ENCODE peak calls at places on chromosomes 2 and 18, in eight cellular contexts. One of them, this sample, is unnamed.
A peak's percentile ranks its signal among the peaks of the same experiment; 100 is the strongest.

GRCh38 chr2:135893374-135893794 is 17.1 kb upstream of the MCM6 start:
- DNase-seq in GM12865: peak; percentile 9
- DNase-seq in upper lobe of right lung: no peak
- DNase-seq in left lung: no peak
- DNase-seq in IMR-90: no peak
- DNase-seq in keratinocyte: no peak
- DNase-seq in fibroblast of lung: no peak
- DNase-seq in WTC11: no peak
- DNase-seq in this sample: no peak

GRCh38 chr2:167398791-167399371 is 510.6 kb downstream of the XIRP2 start:
- DNase-seq in GM12865: no peak
- DNase-seq in upper lobe of right lung: no peak
- DNase-seq in left lung: no peak
- DNase-seq in IMR-90: no peak
- DNase-seq in keratinocyte: no peak
- DNase-seq in fibroblast of lung: no peak
- DNase-seq in WTC11: no peak
- DNase-seq in this sample: no peak

GRCh38 chr2:40113272-40113671 is 334.2 kb upstream of the THUMPD2 start:
- DNase-seq in GM12865: no peak
- DNase-seq in upper lobe of right lung: no peak
- DNase-seq in left lung: no peak
- DNase-seq in IMR-90: peak; percentile 32
- DNase-seq in keratinocyte: no peak
- DNase-seq in fibroblast of lung: peak; percentile 44
- DNase-seq in WTC11: no peak
- DNase-seq in this sample: no peak

GRCh38 chr2:173288561-173288960 is 66.1 kb upstream of the CDCA7 start:
- DNase-seq in GM12865: no peak
- DNase-seq in upper lobe of right lung: no peak
- DNase-seq in left lung: no peak
- DNase-seq in IMR-90: peak; percentile 77
- DNase-seq in keratinocyte: no peak
- DNase-seq in fibroblast of lung: peak; percentile 6
- DNase-seq in WTC11: no peak
- DNase-seq in this sample: no peak

GRCh38 chr2:20443276-20443920 is 3.5 kb upstream of the RHOB start:
- DNase-seq in GM12865: peak; percentile 57
- DNase-seq in upper lobe of right lung: peak; percentile 64
- DNase-seq in left lung: peak; percentile 39
- DNase-seq in IMR-90: peak; percentile 57
- DNase-seq in keratinocyte: no peak
- DNase-seq in fibroblast of lung: peak; percentile 76
- DNase-seq in WTC11: no peak
- DNase-seq in this sample: peak; percentile 61

GRCh38 chr18:10530852-10531251 is 5.0 kb downstream of the NAPG start:
- DNase-seq in GM12865: no peak
- DNase-seq in upper lobe of right lung: no peak
- DNase-seq in left lung: no peak
- DNase-seq in IMR-90: no peak
- DNase-seq in keratinocyte: no peak
- DNase-seq in fibroblast of lung: no peak
- DNase-seq in WTC11: no peak
- DNase-seq in this sample: no peak

GRCh38 chr2:211928186-211928585 is 610.4 kb downstream of the ERBB4 start:
- DNase-seq in GM12865: no peak
- DNase-seq in upper lobe of right lung: no peak
- DNase-seq in left lung: no peak
- DNase-seq in IMR-90: no peak
- DNase-seq in keratinocyte: no peak
- DNase-seq in fibroblast of lung: no peak
- DNase-seq in WTC11: no peak
- DNase-seq in this sample: no peak

GRCh38 chr2:60886962-60887361 is 5.6 kb downstream of the REL start:
- DNase-seq in GM12865: no peak
- DNase-seq in upper lobe of right lung: no peak
- DNase-seq in left lung: no peak
- DNase-seq in IMR-90: no peak
- DNase-seq in keratinocyte: no peak
- DNase-seq in fibroblast of lung: no peak
- DNase-seq in WTC11: no peak
- DNase-seq in this sample: no peak

GRCh38 chr2:101986804-101987740 is 4.7 kb upstream of the IL1R2 start:
- DNase-seq in GM12865: no peak
- DNase-seq in upper lobe of right lung: no peak
- DNase-seq in left lung: no peak
- DNase-seq in IMR-90: no peak
- DNase-seq in keratinocyte: no peak
- DNase-seq in fibroblast of lung: no peak
- DNase-seq in WTC11: no peak
- DNase-seq in this sample: no peak

GRCh38 chr18:8299054-8299708 is 310.1 kb upstream of the RAB12 start:
- DNase-seq in GM12865: no peak
- DNase-seq in upper lobe of right lung: no peak
- DNase-seq in left lung: no peak
- DNase-seq in IMR-90: no peak
- DNase-seq in keratinocyte: no peak
- DNase-seq in fibroblast of lung: no peak
- DNase-seq in WTC11: no peak
- DNase-seq in this sample: no peak

GRCh38 chr2:172970660-172971059 is 105.0 kb upstream of the MAP3K20 start:
- DNase-seq in GM12865: no peak
- DNase-seq in upper lobe of right lung: no peak
- DNase-seq in left lung: no peak
- DNase-seq in IMR-90: no peak
- DNase-seq in keratinocyte: no peak
- DNase-seq in fibroblast of lung: no peak
- DNase-seq in WTC11: no peak
- DNase-seq in this sample: no peak

GRCh38 chr2:95300391-95300938 is 3.3 kb downstream of the KCNIP3 start:
- DNase-seq in GM12865: peak; percentile 39
- DNase-seq in upper lobe of right lung: no peak
- DNase-seq in left lung: no peak
- DNase-seq in IMR-90: no peak
- DNase-seq in keratinocyte: no peak
- DNase-seq in fibroblast of lung: no peak
- DNase-seq in WTC11: no peak
- DNase-seq in this sample: peak; percentile 60

GRCh38 chr2:20868377-20868776 is 45.5 kb upstream of the LDAH start:
- DNase-seq in GM12865: peak; percentile 74
- DNase-seq in upper lobe of right lung: no peak
- DNase-seq in left lung: no peak
- DNase-seq in IMR-90: no peak
- DNase-seq in keratinocyte: no peak
- DNase-seq in fibroblast of lung: no peak
- DNase-seq in WTC11: no peak
- DNase-seq in this sample: no peak

GRCh38 chr2:14297340-14297739 is 335.2 kb upstream of the LRATD1 start:
- DNase-seq in GM12865: no peak
- DNase-seq in upper lobe of right lung: no peak
- DNase-seq in left lung: no peak
- DNase-seq in IMR-90: no peak
- DNase-seq in keratinocyte: peak; percentile 36
- DNase-seq in fibroblast of lung: no peak
- DNase-seq in WTC11: no peak
- DNase-seq in this sample: no peak

GRCh38 chr2:26648516-26648915 is 7.3 kb upstream of the CIB4 start:
- DNase-seq in GM12865: no peak
- DNase-seq in upper lobe of right lung: peak; percentile 46
- DNase-seq in left lung: no peak
- DNase-seq in IMR-90: no peak
- DNase-seq in keratinocyte: no peak
- DNase-seq in fibroblast of lung: no peak
- DNase-seq in WTC11: no peak
- DNase-seq in this sample: peak; percentile 11

GRCh38 chr2:12037301-12037700 is 290.9 kb downstream of the LPIN1 start:
- DNase-seq in GM12865: no peak
- DNase-seq in upper lobe of right lung: no peak
- DNase-seq in left lung: no peak
- DNase-seq in IMR-90: no peak
- DNase-seq in keratinocyte: no peak
- DNase-seq in fibroblast of lung: no peak
- DNase-seq in WTC11: no peak
- DNase-seq in this sample: no peak

GRCh38 chr2:49715597-49715996 is 561.3 kb upstream of the FSHR start:
- DNase-seq in GM12865: no peak
- DNase-seq in upper lobe of right lung: no peak
- DNase-seq in left lung: no peak
- DNase-seq in IMR-90: no peak
- DNase-seq in keratinocyte: no peak
- DNase-seq in fibroblast of lung: no peak
- DNase-seq in WTC11: no peak
- DNase-seq in this sample: no peak

GRCh38 chr2:239058746-239059145 is 210.9 kb downstream of the TWIST2 start:
- DNase-seq in GM12865: no peak
- DNase-seq in upper lobe of right lung: no peak
- DNase-seq in left lung: no peak
- DNase-seq in IMR-90: no peak
- DNase-seq in keratinocyte: no peak
- DNase-seq in fibroblast of lung: no peak
- DNase-seq in WTC11: no peak
- DNase-seq in this sample: no peak

GRCh38 chr2:239055756-239056493 is 208.0 kb downstream of the TWIST2 start:
- DNase-seq in GM12865: no peak
- DNase-seq in upper lobe of right lung: no peak
- DNase-seq in left lung: no peak
- DNase-seq in IMR-90: no peak
- DNase-seq in keratinocyte: no peak
- DNase-seq in fibroblast of lung: peak; percentile 15
- DNase-seq in WTC11: no peak
- DNase-seq in this sample: no peak

GRCh38 chr2:239057533-239057932 is 209.6 kb downstream of the TWIST2 start:
- DNase-seq in GM12865: no peak
- DNase-seq in upper lobe of right lung: no peak
- DNase-seq in left lung: no peak
- DNase-seq in IMR-90: no peak
- DNase-seq in keratinocyte: no peak
- DNase-seq in fibroblast of lung: no peak
- DNase-seq in WTC11: no peak
- DNase-seq in this sample: no peak

GRCh38 chr2:239054921-239055320 is 207.0 kb downstream of the TWIST2 start:
- DNase-seq in GM12865: no peak
- DNase-seq in upper lobe of right lung: no peak
- DNase-seq in left lung: no peak
- DNase-seq in IMR-90: no peak
- DNase-seq in keratinocyte: no peak
- DNase-seq in fibroblast of lung: no peak
- DNase-seq in WTC11: no peak
- DNase-seq in this sample: no peak

GRCh38 chr2:239056611-239057010 is 208.7 kb downstream of the TWIST2 start:
- DNase-seq in GM12865: no peak
- DNase-seq in upper lobe of right lung: no peak
- DNase-seq in left lung: no peak
- DNase-seq in IMR-90: no peak
- DNase-seq in keratinocyte: no peak
- DNase-seq in fibroblast of lung: no peak
- DNase-seq in WTC11: no peak
- DNase-seq in this sample: no peak
- TF ChIP-seq CTCF in GM12865: no peak
- TF ChIP-seq CTCF in upper lobe of right lung: no peak
- TF ChIP-seq CTCF in left lung: no peak
- TF ChIP-seq CTCF in IMR-90: no peak
- TF ChIP-seq CTCF in keratinocyte: no peak
- TF ChIP-seq CTCF in fibroblast of lung: no peak
- TF ChIP-seq CTCF in WTC11: no peak
- TF ChIP-seq CTCF in this sample: no peak

GRCh38 chr2:160232905-160233475 is 32.9 kb upstream of the ITGB6 start:
- DNase-seq in GM12865: no peak
- DNase-seq in upper lobe of right lung: no peak
- DNase-seq in left lung: no peak
- DNase-seq in IMR-90: peak; percentile 69
- DNase-seq in keratinocyte: no peak
- DNase-seq in fibroblast of lung: no peak
- DNase-seq in WTC11: no peak
- DNase-seq in this sample: no peak
- TF ChIP-seq CTCF in GM12865: no peak
- TF ChIP-seq CTCF in upper lobe of right lung: no peak
- TF ChIP-seq CTCF in left lung: no peak
- TF ChIP-seq CTCF in IMR-90: no peak
- TF ChIP-seq CTCF in keratinocyte: no peak
- TF ChIP-seq CTCF in fibroblast of lung: no peak
- TF ChIP-seq CTCF in WTC11: no peak
- TF ChIP-seq CTCF in this sample: no peak

GRCh38 chr2:16216555-16216938 is 276.2 kb downstream of the MYCN start:
- DNase-seq in GM12865: no peak
- DNase-seq in upper lobe of right lung: no peak
- DNase-seq in left lung: no peak
- DNase-seq in IMR-90: no peak
- DNase-seq in keratinocyte: no peak
- DNase-seq in fibroblast of lung: no peak
- DNase-seq in WTC11: no peak
- DNase-seq in this sample: no peak

GRCh38 chr2:16219292-16219975 is 279.1 kb downstream of the MYCN start:
- DNase-seq in GM12865: no peak
- DNase-seq in upper lobe of right lung: peak; percentile 50
- DNase-seq in left lung: no peak
- DNase-seq in IMR-90: no peak
- DNase-seq in keratinocyte: no peak
- DNase-seq in fibroblast of lung: no peak
- DNase-seq in WTC11: no peak
- DNase-seq in this sample: no peak

GRCh38 chr2:16217271-16217670 is 276.9 kb downstream of the MYCN start:
- DNase-seq in GM12865: no peak
- DNase-seq in upper lobe of right lung: no peak
- DNase-seq in left lung: no peak
- DNase-seq in IMR-90: no peak
- DNase-seq in keratinocyte: no peak
- DNase-seq in fibroblast of lung: no peak
- DNase-seq in WTC11: no peak
- DNase-seq in this sample: no peak

GRCh38 chr2:16218161-16218560 is 277.8 kb downstream of the MYCN start:
- DNase-seq in GM12865: no peak
- DNase-seq in upper lobe of right lung: no peak
- DNase-seq in left lung: no peak
- DNase-seq in IMR-90: no peak
- DNase-seq in keratinocyte: no peak
- DNase-seq in fibroblast of lung: no peak
- DNase-seq in WTC11: no peak
- DNase-seq in this sample: no peak

DNA sequence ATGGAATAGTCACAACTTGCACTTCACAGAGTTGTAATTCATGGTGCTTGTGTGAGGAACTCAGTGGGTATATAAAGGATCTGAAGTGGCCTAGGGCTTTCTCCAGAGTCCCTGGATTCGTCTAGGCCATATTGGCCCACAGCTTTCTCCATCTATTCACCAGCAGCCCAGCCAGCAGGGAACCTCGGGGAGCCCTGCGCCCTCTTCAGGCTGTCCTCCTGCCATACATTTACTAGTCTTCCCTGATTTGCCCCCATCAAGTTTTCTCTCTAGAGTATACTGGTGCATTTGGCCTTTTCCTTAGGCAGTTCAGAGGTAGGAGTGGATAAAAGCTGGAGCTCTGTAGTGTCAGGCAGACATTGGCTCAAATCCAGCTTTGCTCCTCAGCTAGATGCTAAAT is 278.3 kb downstream of the MYCN start:
- DNase-seq in GM12865: peak; percentile 16
- DNase-seq in upper lobe of right lung: peak; percentile 60
- DNase-seq in left lung: no peak
- DNase-seq in IMR-90: no peak
- DNase-seq in keratinocyte: no peak
- DNase-seq in fibroblast of lung: no peak
- DNase-seq in WTC11: peak; percentile 54
- DNase-seq in this sample: peak; percentile 67
- TF ChIP-seq CTCF in GM12865: peak; percentile 43
- TF ChIP-seq CTCF in upper lobe of right lung: peak; percentile 26
- TF ChIP-seq CTCF in left lung: no peak
- TF ChIP-seq CTCF in IMR-90: no peak
- TF ChIP-seq CTCF in keratinocyte: peak; percentile 18
- TF ChIP-seq CTCF in fibroblast of lung: no peak
- TF ChIP-seq CTCF in WTC11: no peak
- TF ChIP-seq CTCF in this sample: peak; percentile 55

GRCh38 chr18:75837316-75837715 is 409.8 kb upstream of the SMIM21 start:
- DNase-seq in GM12865: no peak
- DNase-seq in upper lobe of right lung: no peak
- DNase-seq in left lung: no peak
- DNase-seq in IMR-90: no peak
- DNase-seq in keratinocyte: no peak
- DNase-seq in fibroblast of lung: no peak
- DNase-seq in WTC11: no peak
- DNase-seq in this sample: no peak
- TF ChIP-seq CTCF in GM12865: no peak
- TF ChIP-seq CTCF in upper lobe of right lung: no peak
- TF ChIP-seq CTCF in left lung: no peak
- TF ChIP-seq CTCF in IMR-90: no peak
- TF ChIP-seq CTCF in keratinocyte: no peak
- TF ChIP-seq CTCF in fibroblast of lung: no peak
- TF ChIP-seq CTCF in WTC11: no peak
- TF ChIP-seq CTCF in this sample: no peak